ENCODE peak calls at places on chromosomes 1 and 21, in ten cellular contexts. Q is astrocyte, I is fibroblast of lung, S is hepatocyte, U is HCT116, P is PC-9, V is GM23248, R is IMR-90, D is GM23338, G is A549. E is an unnamed sample.

GRCh38 chr1:60970081-60970509 is 112.3 kb upstream of the NFIA start:
- DNase-seq in P (no peak), G (no peak), R (peak; percentile 23), D (peak; percentile 30), U (no peak), V (peak; percentile 56), I (peak; percentile 41), Q (no peak), S (peak; percentile 30), E (peak; percentile 56)

GRCh38 chr1:40922969-40923368 is 56.5 kb upstream of the CTPS1 start:
- DNase-seq in G (no peak), S (no peak), V (no peak), P (no peak), I (no peak), R (no peak), Q (no peak), D (peak; percentile 63), U (no peak), E (no peak)

GRCh38 chr1:4213599-4213998 is 313.5 kb upstream of the C1orf174 start:
- DNase-seq in S (no peak), R (no peak), D (no peak), Q (no peak), I (no peak), V (no peak), G (no peak), U (no peak), P (no peak), E (no peak)

GRCh38 chr1:71656902-71657301 is 576.1 kb upstream of the ZRANB2 start:
- DNase-seq in P (no peak), V (peak; percentile 53), Q (peak; percentile 53), G (no peak), S (no peak), R (peak; percentile 50), D (no peak), I (peak; percentile 61), U (no peak), E (no peak)

GRCh38 chr1:226086776-226087175 is 24.3 kb downstream of the H3-3A start:
- DNase-seq in P (no peak), R (no peak), D (no peak), G (no peak), Q (no peak), V (no peak), S (no peak), I (no peak), U (no peak), E (no peak)

GRCh38 chr1:119773711-119774241 is 5.1 kb upstream of the HMGCS2 start:
- DNase-seq in S (no peak), R (peak; percentile 52), G (no peak), Q (peak; percentile 27), I (peak; percentile 34), D (peak; percentile 57), P (peak; percentile 78), V (peak; percentile 38), U (no peak), E (no peak)

GRCh38 chr1:28512058-28512611 is 6.3 kb downstream of the RCC1 start:
- DNase-seq in D (no peak), I (no peak), U (no peak), Q (no peak), S (no peak), G (no peak), R (peak; percentile 37), P (peak; percentile 39), V (peak; percentile 15), E (peak; percentile 78)

GRCh38 chr1:162335126-162335525 is 41.5 kb downstream of the SPATA46 start:
- DNase-seq in V (no peak), U (no peak), D (no peak), P (no peak), G (no peak), R (no peak), S (no peak), I (peak; percentile 32), Q (peak; percentile 16), E (no peak)

GRCh38 chr1:175388286-175388685 is 195.7 kb upstream of the KIAA0040 start:
- DNase-seq in D (no peak), Q (no peak), U (no peak), S (no peak), G (no peak), V (no peak), R (no peak), P (no peak), I (no peak), E (no peak)

GRCh38 chr1:198925575-198925974 is 286.7 kb downstream of the PTPRC start:
- DNase-seq in V (no peak), S (no peak), G (no peak), U (no peak), P (no peak), R (no peak), I (no peak), Q (no peak), D (no peak), E (no peak)
- H3K4me1 ChIP-seq in V (peaks cover 3% of the 10 kb centered on the region), S (peaks cover 4% of the 10 kb centered on the region), G (no peaks in the 10 kb centered on the region), U (peaks cover 19% of the 10 kb centered on the region), P (no peaks in the 10 kb centered on the region), R (peaks cover 8% of the 10 kb centered on the region), I (peaks cover 2% of the 10 kb centered on the region), Q (peaks cover 7% of the 10 kb centered on the region), D (no peaks in the 10 kb centered on the region), E (peaks cover 40% of the 10 kb centered on the region)

GRCh38 chr21:37628362-37628761 is 261.8 kb downstream of the DYRK1A start:
- DNase-seq in U (no peak), R (no peak), G (no peak), Q (no peak), V (no peak), I (no peak), S (no peak), P (no peak), D (no peak), E (no peak)

GRCh38 chr21:37623689-37624088 is 257.1 kb downstream of the DYRK1A start:
- DNase-seq in I (no peak), Q (no peak), P (no peak), R (no peak), S (no peak), V (no peak), G (no peak), U (no peak), D (no peak), E (no peak)

GRCh38 chr21:37627561-37627960 is 261.0 kb downstream of the DYRK1A start:
- DNase-seq in S (no peak), P (no peak), G (no peak), Q (no peak), I (no peak), D (no peak), U (no peak), R (no peak), V (no peak), E (no peak)

GRCh38 chr21:37626320-37626719 is 259.7 kb downstream of the DYRK1A start:
- DNase-seq in Q (no peak), S (no peak), U (no peak), G (no peak), I (no peak), D (no peak), R (no peak), P (no peak), V (no peak), E (no peak)

DNA sequence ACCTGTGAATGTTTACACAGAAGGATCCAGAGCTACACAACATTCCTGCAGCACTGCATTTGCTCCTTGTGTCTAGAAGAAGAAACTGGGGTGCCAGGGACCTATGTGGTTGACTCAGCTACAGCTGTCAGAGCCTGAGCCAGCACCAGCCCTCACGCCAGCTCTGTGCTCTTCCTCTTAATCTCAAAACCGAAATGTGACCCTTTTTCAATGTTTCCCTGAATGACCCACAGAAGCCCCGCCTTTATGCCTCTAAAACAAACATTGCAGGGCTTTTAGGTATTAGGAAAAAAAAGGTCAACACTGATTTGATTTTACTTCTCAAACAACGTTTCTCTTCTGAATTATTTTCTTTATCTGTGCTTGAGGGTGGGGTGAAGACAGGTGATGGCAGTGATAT is 260.5 kb downstream of the DYRK1A start:
- DNase-seq in U (no peak), Q (no peak), S (peak; percentile 28), R (no peak), G (no peak), D (peak; percentile 8), P (no peak), V (peak; percentile 18), I (no peak), E (no peak)
- H3K4me2 ChIP-seq in U (no peak overlapping the region), Q (no peak overlapping the region), S (no peak overlapping the region), R (no peak overlapping the region), G (no peak overlapping the region), D (no peak overlapping the region), P (peak overlapping the region; percentile 16), V (no peak overlapping the region), I (no peak overlapping the region), E (no peak overlapping the region)

GRCh38 chr1:117660266-117660973 is 54.6 kb downstream of the TENT5C start:
- DNase-seq in Q (no peak), S (no peak), R (no peak), I (no peak), G (no peak), U (no peak), V (no peak), P (no peak), D (no peak), E (no peak)
- H3K4me1 ChIP-seq in Q (peaks cover 5% of the 10 kb centered on the region), S (no peaks in the 10 kb centered on the region), R (peaks cover 8% of the 10 kb centered on the region), I (no peaks in the 10 kb centered on the region), G (peaks cover 21% of the 10 kb centered on the region), U (peaks cover 10% of the 10 kb centered on the region), V (no peaks in the 10 kb centered on the region), P (peaks cover 19% of the 10 kb centered on the region), D (peaks cover 5% of the 10 kb centered on the region), E (peaks cover 12% of the 10 kb centered on the region)

DNA sequence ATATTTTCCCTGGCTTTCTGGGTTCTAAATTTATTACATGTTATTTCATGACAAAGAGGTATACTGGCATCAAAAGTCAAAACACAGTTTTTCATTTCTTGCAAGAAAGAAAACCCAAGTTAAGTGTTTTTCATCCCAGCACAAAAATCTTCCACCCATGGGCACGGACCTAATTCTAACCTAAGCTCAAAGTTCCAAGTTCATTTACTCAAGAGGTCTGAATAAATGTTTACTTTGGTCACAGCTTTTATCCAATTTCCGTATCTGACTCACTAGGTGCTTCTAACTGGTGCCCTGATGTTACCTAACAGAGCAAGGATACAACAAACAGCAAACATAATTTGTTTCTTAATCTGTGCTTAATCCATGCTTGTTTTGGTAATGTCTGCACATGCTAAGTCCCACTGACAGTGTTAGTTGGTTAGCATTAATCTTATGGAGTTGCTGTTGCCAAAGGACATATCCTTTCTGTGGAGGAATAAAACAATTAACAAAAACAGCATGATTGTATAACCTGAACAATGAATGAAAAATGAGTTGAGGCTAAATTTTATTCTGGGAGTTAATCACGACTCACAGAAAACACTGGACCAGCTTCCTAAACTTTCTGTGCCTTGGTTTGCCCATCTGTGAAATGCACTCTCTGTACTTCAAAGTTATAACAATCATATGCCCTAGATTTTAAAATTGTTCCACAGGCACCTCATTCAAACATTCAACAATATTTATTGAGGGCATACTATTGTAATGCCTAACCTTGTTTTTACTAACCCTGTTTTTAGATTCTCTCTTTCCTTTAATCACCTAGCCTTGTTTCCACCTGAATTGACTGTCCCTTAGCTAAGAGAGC is 4.2 kb upstream of the CHD1L start:
- DNase-seq in Q (no peak), D (no peak), P (peak; percentile 92), U (no peak), I (no peak), V (no peak), R (no peak), S (peak; percentile 32), G (peak; percentile 42), E (no peak)
- H3K4me2 ChIP-seq in Q (no peak overlapping the region), D (no peak overlapping the region), P (peak overlapping the region; percentile 71), U (no peak overlapping the region), I (no peak overlapping the region), V (no peak overlapping the region), R (no peak overlapping the region), S (peak overlapping the region; percentile 49), G (peak overlapping the region; percentile 67), E (no peak overlapping the region)

E was measured in Karpas-422.